ENCODE peak calls at places on chromosome X, in seven cellular contexts. N is BJ, S is HepG2, Y is heart right ventricle, T is lung, V is OCI-LY7, J is kidney epithelial cell. M is an unnamed sample.

GRCh38 chrX:662126-662525 is 31.5 kb downstream of the SHOX start:
- DNase-seq in T (no peak), V (no peak), S (no peak), N (no peak), J (no peak), Y (no peak), M (no peak)

GRCh38 chrX:6460893-6461490 is 73.9 kb downstream of the VCX3A start:
- DNase-seq in S (no peak), T (no peak), Y (no peak), N (no peak), J (peak; percentile 52), V (no peak), M (peak; percentile 62)

GRCh38 chrX:35726176-35726575 is 72.0 kb upstream of the MAGEB16 start:
- DNase-seq in S (no peak), J (no peak), Y (no peak), N (no peak), T (no peak), V (peak; percentile 10), M (no peak)

GRCh38 chrX:67545772-67546495 is 2.1 kb downstream of the AR start:
- DNase-seq in V (no peak), Y (peak; percentile 11), T (no peak), N (no peak), J (no peak), S (no peak), M (no peak)

GRCh38 chrX:134734343-134735001 is 76.2 kb upstream of the PLAC1 start:
- DNase-seq in T (no peak), J (no peak), N (peak; percentile 50), Y (no peak), S (no peak), V (no peak), M (no peak)

GRCh38 chrX:39813631-39814246 is 284.0 kb downstream of the BCOR start:
- DNase-seq in J (no peak), T (no peak), S (no peak), Y (peak; percentile 65), V (no peak), N (no peak), M (no peak)

GRCh38 chrX:45479196-45479834 is 278.6 kb upstream of the DIPK2B start:
- DNase-seq in T (no peak), V (no peak), Y (no peak), N (peak; percentile 73), S (no peak), J (peak; percentile 68), M (peak; percentile 66)

GRCh38 chrX:30489323-30489722 is 88.2 kb downstream of the TASL start:
- DNase-seq in J (no peak), T (no peak), V (no peak), N (no peak), Y (no peak), S (peak; percentile 21), M (no peak)

GRCh38 chrX:56310581-56310980 is 78.4 kb downstream of the KLF8 start:
- DNase-seq in S (no peak), T (no peak), Y (no peak), V (no peak), J (no peak), N (no peak), M (no peak)

GRCh38 chrX:23792861-23793553 is 10.0 kb downstream of the SAT1 start:
- DNase-seq in J (no peak), V (no peak), N (no peak), S (no peak), T (peak; percentile 38), Y (no peak), M (no peak)

GRCh38 chrX:12210196-12210815 is 72.0 kb downstream of the FRMPD4 start:
- DNase-seq in S (no peak), V (no peak), N (no peak), Y (peak; percentile 5), J (peak; percentile 12), T (no peak), M (no peak)

GRCh38 chrX:43002526-43003203 is 224.7 kb upstream of the PPP1R2C start:
- DNase-seq in V (peak; percentile 50), J (no peak), N (no peak), S (no peak), Y (no peak), T (no peak), M (no peak)

GRCh38 chrX:97639526-97639925 is 755.8 kb downstream of the RPA4 start:
- DNase-seq in V (no peak), T (no peak), S (no peak), Y (no peak), N (no peak), J (no peak), M (no peak)

GRCh38 chrX:7941390-7942042 is 14.3 kb upstream of the PNPLA4 start:
- DNase-seq in T (no peak), J (no peak), V (peak; percentile 9), S (peak; percentile 3), N (no peak), Y (no peak), M (no peak)
- H3K4me3 ChIP-seq in T (no peak overlapping the region), J (no peak overlapping the region), V (no peak overlapping the region), S (no peak overlapping the region), N (no peak overlapping the region), Y (no peak overlapping the region), M (no peak overlapping the region)

GRCh38 chrX:8430444-8430843 is 34.2 kb upstream of the VCX3B start:
- DNase-seq in T (no peak), V (no peak), J (no peak), S (no peak), Y (no peak), N (no peak), M (no peak)

GRCh38 chrX:8424941-8425340 is 39.7 kb upstream of the VCX3B start:
- DNase-seq in N (no peak), J (no peak), S (no peak), Y (no peak), T (no peak), V (no peak), M (no peak)

GRCh38 chrX:8433296-8434094 is 31.1 kb upstream of the VCX3B start:
- DNase-seq in S (no peak), T (no peak), J (no peak), N (no peak), V (no peak), Y (no peak), M (no peak)

DNA sequence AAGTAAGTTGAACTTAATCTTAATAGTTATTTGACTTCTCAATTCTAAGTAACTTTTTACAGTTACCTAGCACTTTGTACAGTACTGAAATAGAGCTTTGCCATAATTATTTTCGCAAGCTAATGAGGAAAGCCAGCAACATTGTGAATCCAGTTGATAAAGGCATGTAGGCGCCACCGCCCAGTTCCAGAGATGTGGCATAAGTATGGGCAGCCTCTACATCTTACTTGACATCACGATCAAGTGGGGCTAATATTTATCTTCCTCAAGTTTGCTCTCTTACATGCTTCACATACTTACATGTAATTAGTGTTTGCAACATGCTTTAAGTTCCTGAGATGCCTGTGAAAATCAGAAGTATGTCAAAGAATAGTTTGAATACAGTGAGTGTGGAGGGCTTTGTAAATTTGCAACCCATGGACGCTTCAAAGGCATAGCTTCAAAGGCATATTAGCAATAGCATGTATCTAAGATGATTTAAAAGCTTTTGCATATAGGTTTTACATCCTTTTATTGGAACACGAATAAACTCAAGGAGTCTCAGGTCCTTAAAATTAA is 34.9 kb upstream of the VCX3B start:
- DNase-seq in J (no peak), T (no peak), S (no peak), V (no peak), Y (no peak), N (no peak), M (no peak)
- H3K4me3 ChIP-seq in J (no peak overlapping the region), T (no peak overlapping the region), S (no peak overlapping the region), V (no peak overlapping the region), Y (no peak overlapping the region), N (no peak overlapping the region), M (no peak overlapping the region)

GRCh38 chrX:103063191-103063845 is 653 bp downstream of the BEX1 start:
- DNase-seq in J (no peak), T (no peak), S (peak; percentile 9), V (no peak), Y (no peak), N (no peak), M (no peak)
- H3K4me3 ChIP-seq in J (peak overlapping the region; percentile 31), T (peak overlapping the region; percentile 33), S (peak overlapping the region; percentile 40), V (no peak overlapping the region), Y (peak overlapping the region; percentile 37), N (peak overlapping the region; percentile 40), M (peak overlapping the region; percentile 33)

GRCh38 chrX:10120828-10121227 is 35.9 kb upstream of the CLCN4 start:
- DNase-seq in T (no peak), J (no peak), V (no peak), S (no peak), Y (no peak), N (no peak), M (no peak)
- H3K4me3 ChIP-seq in T (no peak overlapping the region), J (no peak overlapping the region), V (no peak overlapping the region), S (no peak overlapping the region), Y (no peak overlapping the region), N (no peak overlapping the region), M (no peak overlapping the region)

DNA sequence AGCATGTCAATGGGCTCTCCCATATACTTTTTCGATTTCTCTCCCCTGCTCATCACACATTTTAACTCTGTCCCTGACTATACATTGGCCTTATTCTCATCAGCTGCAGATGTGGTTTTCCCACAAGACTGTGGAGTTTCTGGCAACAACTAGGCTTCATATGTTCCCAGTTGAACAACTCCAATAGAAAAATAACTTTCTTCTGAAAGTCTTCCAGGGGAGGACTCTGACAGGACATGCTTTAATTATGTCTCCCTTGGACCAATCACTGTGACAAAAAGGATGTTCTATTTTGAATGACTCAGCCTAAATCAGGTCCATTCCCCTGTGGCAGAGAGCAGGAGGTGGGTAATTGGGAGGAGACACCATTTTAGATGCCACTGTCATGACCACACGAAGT is 28.1 kb downstream of the SPANXC start:
- DNase-seq in N (no peak), J (no peak), V (no peak), S (no peak), T (no peak), Y (no peak), M (no peak)
- H3K4me3 ChIP-seq in N (no peak overlapping the region), J (no peak overlapping the region), V (no peak overlapping the region), S (no peak overlapping the region), T (no peak overlapping the region), Y (no peak overlapping the region), M (no peak overlapping the region)

GRCh38 chrX:72255864-72256263 is 17.0 kb upstream of the ERCC6L start:
- DNase-seq in J (no peak), Y (no peak), S (no peak), V (no peak), T (no peak), N (no peak), M (no peak)

GRCh38 chrX:72258174-72258573 is 18.9 kb downstream of the RPS4X start:
- DNase-seq in V (no peak), S (peak; percentile 64), N (peak; percentile 38), J (no peak), Y (no peak), T (no peak), M (no peak)

GRCh38 chrX:72253686-72254085 is 14.9 kb upstream of the ERCC6L start:
- DNase-seq in J (no peak), S (no peak), Y (no peak), N (no peak), V (no peak), T (no peak), M (no peak)

GRCh38 chrX:72255445-72255844 is 16.6 kb upstream of the ERCC6L start:
- DNase-seq in V (no peak), N (no peak), J (no peak), S (no peak), Y (no peak), T (peak; percentile 41), M (no peak)

GRCh38 chrX:72254835-72255234 is 16.0 kb upstream of the ERCC6L start:
- DNase-seq in J (no peak), V (no peak), S (no peak), Y (no peak), T (no peak), N (no peak), M (no peak)
- H3K4me3 ChIP-seq in J (no peak overlapping the region), V (no peak overlapping the region), S (no peak overlapping the region), Y (no peak overlapping the region), T (no peak overlapping the region), N (no peak overlapping the region), M (no peak overlapping the region)

GRCh38 chrX:13432376-13432775 is 112.5 kb upstream of the ATXN3L start:
- DNase-seq in Y (peak; percentile 62), V (no peak), T (no peak), S (no peak), J (peak; percentile 88), N (peak; percentile 95), M (peak; percentile 93)
- H3K4me3 ChIP-seq in Y (no peak overlapping the region), V (no peak overlapping the region), T (no peak overlapping the region), S (no peak overlapping the region), J (no peak overlapping the region), N (no peak overlapping the region), M (no peak overlapping the region)